ENCODE peak calls at places on chromosomes 16 and 17, in four cellular contexts. N, F, R and U are unnamed samples.

GRCh38 chr17:28331891-28332420 is 3.3 kb downstream of the IFT20 start:
- DNase-seq in F (no peak), R (no peak), N (no peak), U (no peak)

GRCh38 chr17:35742496-35742895 is 10.5 kb downstream of the GAS2L2 start:
- DNase-seq in N (no peak), F (no peak), R (no peak), U (no peak)

GRCh38 chr17:75836605-75837004 is 7.6 kb downstream of the UNC13D start:
- DNase-seq in N (no peak), R (no peak), F (no peak), U (no peak)

GRCh38 chr16:67657751-67658518 is 2.1 kb downstream of the ACD start:
- DNase-seq in N (no peak), R (no peak), F (no peak), U (no peak)

GRCh38 chr17:63579633-63580032 is 21.1 kb upstream of the TACO1 start:
- DNase-seq in R (no peak), N (no peak), F (no peak), U (no peak)

GRCh38 chr17:74158761-74159160 is 44.7 kb upstream of the RPL38 start:
- DNase-seq in F (no peak), R (no peak), N (no peak), U (no peak)

GRCh38 chr17:7383742-7384488 is 3.0 kb downstream of the TNK1 start:
- DNase-seq in F (no peak), N (peak), R (peak), U (peak)

GRCh38 chr17:835263-835662 is 53.1 kb downstream of the MRM3 start:
- DNase-seq in F (no peak), N (peak), R (no peak), U (peak)

GRCh38 chr16:48901712-48902374 is 291.9 kb upstream of the N4BP1 start:
- DNase-seq in N (no peak), F (peak), R (no peak), U (peak)

GRCh38 chr17:10292057-10292931 is 80.5 kb downstream of the MYH13 start:
- DNase-seq in R (no peak), N (peak), F (peak), U (peak)

GRCh38 chr17:27265333-27265732 is 28.6 kb upstream of the WSB1 start:
- DNase-seq in N (no peak), F (no peak), R (no peak), U (peak)